ENCODE peak calls at places on chromosomes 2 and 18, in eight cellular contexts. X is CD8-positive, alpha-beta memory T cell; M is lower leg skin; V is fibroblast of pulmonary artery; R is dorsolateral prefrontal cortex; O is kidney epithelial cell; U is hepatocyte; W is epithelial cell of esophagus. F is an unnamed sample.

GRCh38 chr18:35158728-35159443 is 81.9 kb upstream of the ZNF397 start:
- DNase-seq in U (no peak), W (peak), R (no peak), V (no peak), O (no peak), M (no peak), X (no peak), F (no peak)

GRCh38 chr2:190563109-190563508 is 28.6 kb upstream of the NEMP2 start:
- DNase-seq in W (peak), R (no peak), O (peak), U (no peak), X (peak), M (no peak), V (no peak), F (no peak)

GRCh38 chr2:153068067-153068466 is 349.6 kb downstream of the ARL6IP6 start:
- DNase-seq in X (no peak), U (no peak), V (no peak), W (no peak), R (no peak), O (no peak), M (no peak), F (no peak)

GRCh38 chr2:187117483-187117882 is 268.5 kb upstream of the ZSWIM2 start:
- DNase-seq in W (no peak), M (no peak), O (no peak), R (no peak), V (no peak), U (no peak), X (no peak), F (no peak)

GRCh38 chr2:218255441-218255840 is 5.4 kb upstream of the GPBAR1 start:
- DNase-seq in W (peak), R (no peak), O (no peak), V (peak), M (no peak), X (no peak), U (no peak), F (no peak)

GRCh38 chr18:57466745-57467144 is 31.6 kb downstream of the ONECUT2 start:
- DNase-seq in U (no peak), X (no peak), M (no peak), R (no peak), O (no peak), V (no peak), W (no peak), F (no peak)

GRCh38 chr2:222561817-222562424 is 94.0 kb downstream of the FARSB start:
- DNase-seq in U (peak), W (peak), M (peak), X (no peak), O (peak), V (peak), R (no peak), F (no peak)

GRCh38 chr2:205696541-205697441 is 14.5 kb downstream of the NRP2 start:
- DNase-seq in O (no peak), R (no peak), M (no peak), X (no peak), W (no peak), U (peak), V (peak), F (no peak)

GRCh38 chr2:111669928-111670695 is 213.9 kb downstream of the ANAPC1 start:
- DNase-seq in M (peak), O (no peak), R (no peak), V (no peak), X (no peak), W (no peak), U (no peak), F (no peak)

GRCh38 chr18:27413495-27414401 is 228.6 kb upstream of the CHST9 start:
- DNase-seq in R (no peak), O (peak), X (no peak), U (peak), V (peak), W (peak), M (peak), F (peak)

GRCh38 chr2:203097735-203098134 is 83.1 kb downstream of the NBEAL1 start:
- DNase-seq in O (no peak), V (peak), U (peak), W (peak), X (no peak), M (no peak), R (no peak), F (no peak)

GRCh38 chr2:171394164-171394725 is 39.5 kb downstream of the METTL8 start:
- DNase-seq in O (no peak), U (no peak), W (no peak), R (no peak), V (peak), X (no peak), M (no peak), F (no peak)

GRCh38 chr2:239954166-239955085 is 70.7 kb downstream of the NDUFA10 start:
- DNase-seq in W (peak), M (no peak), U (no peak), X (peak), R (peak), V (peak), O (no peak), F (no peak)

GRCh38 chr2:170696006-170696405 is 19.1 kb upstream of the SP5 start:
- DNase-seq in V (no peak), U (no peak), O (no peak), X (no peak), M (no peak), R (no peak), W (no peak), F (no peak)

GRCh38 chr2:120715941-120716340 is 19.7 kb upstream of the GLI2 start:
- DNase-seq in U (no peak), V (no peak), O (no peak), W (no peak), R (no peak), X (peak), M (no peak), F (peak)

GRCh38 chr2:240840435-240841060 is 20.5 kb upstream of the KIF1A start:
- DNase-seq in V (peak), R (no peak), O (peak), W (peak), U (peak), X (no peak), M (no peak), F (no peak)

GRCh38 chr2:20624156-20624883 is 26.6 kb downstream of the HS1BP3 start:
- DNase-seq in R (peak), M (no peak), V (no peak), X (peak), O (no peak), W (no peak), U (no peak), F (peak)

GRCh38 chr2:46666044-46666662 is 186.8 kb downstream of the TMEM247 start:
- DNase-seq in W (no peak), V (no peak), M (peak), X (no peak), R (no peak), U (peak), O (no peak), F (no peak)

GRCh38 chr2:241636983-241637232 is at the start of gene THAP4:
- DNase-seq in V (no peak), R (no peak), M (no peak), U (peak), W (peak), O (no peak), X (peak), F (peak)

GRCh38 chr2:23430263-23430662 is 45.3 kb downstream of the KLHL29 start:
- DNase-seq in M (no peak), W (peak), U (no peak), O (no peak), X (no peak), R (no peak), V (peak), F (no peak)

GRCh38 chr2:223613017-223613950 is 11.1 kb upstream of the SCG2 start:
- DNase-seq in X (no peak), W (peak), R (peak), U (peak), V (peak), O (peak), M (peak), F (peak)

GRCh38 chr18:80076379-80076778 is 32.7 kb upstream of the ADNP2 start:
- DNase-seq in W (no peak), X (no peak), M (no peak), U (no peak), V (no peak), R (no peak), O (no peak), F (no peak)

GRCh38 chr2:176614049-176614448 is 344.8 kb downstream of the MTX2 start:
- DNase-seq in V (peak), M (no peak), X (no peak), O (no peak), W (no peak), U (no peak), R (no peak), F (no peak)

GRCh38 chr2:15981646-15982045 is 41.3 kb downstream of the MYCN start:
- DNase-seq in V (no peak), R (no peak), M (no peak), U (no peak), X (no peak), O (no peak), W (no peak), F (no peak)

GRCh38 chr2:189901664-189902063 is 117.4 kb downstream of the PMS1 start:
- DNase-seq in X (no peak), U (no peak), O (no peak), M (no peak), W (no peak), R (no peak), V (no peak), F (no peak)

GRCh38 chr2:212908031-212908430 is 243.4 kb downstream of the IKZF2 start:
- DNase-seq in U (no peak), M (no peak), W (no peak), O (no peak), X (no peak), R (no peak), V (no peak), F (no peak)

GRCh38 chr2:168992026-168992425 is 39.1 kb downstream of the ABCB11 start:
- DNase-seq in O (no peak), U (no peak), R (no peak), W (peak), M (no peak), V (peak), X (no peak), F (no peak)

GRCh38 chr18:26963292-26963691 is 97.8 kb upstream of the AQP4 start:
- DNase-seq in W (peak), U (no peak), M (no peak), V (peak), X (no peak), R (no peak), O (no peak), F (no peak)

GRCh38 chr2:190718652-190719526 is 70.0 kb downstream of the NAB1 start:
- DNase-seq in R (no peak), X (no peak), V (peak), U (peak), W (peak), O (peak), M (peak), F (no peak)

GRCh38 chr18:44181951-44182350 is 498.7 kb upstream of the SETBP1 start:
- DNase-seq in U (no peak), W (peak), M (no peak), R (no peak), O (no peak), X (no peak), V (no peak), F (no peak)

GRCh38 chr18:77711096-77711495 is 461.4 kb downstream of the GALR1 start:
- DNase-seq in R (no peak), X (no peak), W (no peak), V (no peak), M (no peak), O (no peak), U (no peak), F (no peak)

GRCh38 chr18:60446821-60447220 is 74.2 kb upstream of the MC4R start:
- DNase-seq in U (no peak), V (no peak), M (no peak), X (no peak), R (no peak), O (no peak), W (no peak), F (no peak)

GRCh38 chr18:67354091-67354490 is 162.4 kb downstream of the DSEL start:
- DNase-seq in R (no peak), W (no peak), M (no peak), X (no peak), U (no peak), V (no peak), O (no peak), F (no peak)

GRCh38 chr2:1662606-1663180 is 81.6 kb downstream of the PXDN start:
- DNase-seq in U (no peak), R (no peak), W (no peak), O (no peak), X (no peak), V (no peak), M (no peak), F (no peak)

GRCh38 chr18:37578182-37578678 is 12.6 kb upstream of the CELF4 start:
- DNase-seq in W (no peak), R (no peak), O (no peak), V (no peak), X (no peak), U (no peak), M (no peak), F (no peak)

GRCh38 chr18:37578886-37579513 is 13.4 kb upstream of the CELF4 start:
- DNase-seq in R (no peak), O (no peak), U (peak), W (peak), M (peak), X (no peak), V (peak), F (no peak)

GRCh38 chr18:37575646-37576045 is 10.0 kb upstream of the CELF4 start:
- DNase-seq in U (no peak), R (no peak), W (no peak), O (no peak), M (no peak), X (no peak), V (no peak), F (no peak)

GRCh38 chr18:37574113-37574512 is 8.5 kb upstream of the CELF4 start:
- DNase-seq in R (no peak), W (no peak), O (no peak), X (no peak), M (no peak), U (no peak), V (peak), F (no peak)

GRCh38 chr18:37577051-37577611 is 11.5 kb upstream of the CELF4 start:
- DNase-seq in X (no peak), M (no peak), U (no peak), R (no peak), O (no peak), V (peak), W (no peak), F (no peak)
- H3K4me3 ChIP-seq in X (no peak), M (no peak), U (no peak), R (no peak), O (no peak), V (no peak), W (no peak), F (no peak)

GRCh38 chr2:134235771-134236170 is 18.1 kb upstream of the MGAT5 start:
- DNase-seq in V (no peak), W (no peak), R (no peak), O (no peak), M (no peak), U (no peak), X (no peak), F (no peak)
- H3K4me3 ChIP-seq in V (no peak), W (no peak), R (no peak), O (no peak), M (no peak), U (no peak), X (no peak), F (no peak)

DNA sequence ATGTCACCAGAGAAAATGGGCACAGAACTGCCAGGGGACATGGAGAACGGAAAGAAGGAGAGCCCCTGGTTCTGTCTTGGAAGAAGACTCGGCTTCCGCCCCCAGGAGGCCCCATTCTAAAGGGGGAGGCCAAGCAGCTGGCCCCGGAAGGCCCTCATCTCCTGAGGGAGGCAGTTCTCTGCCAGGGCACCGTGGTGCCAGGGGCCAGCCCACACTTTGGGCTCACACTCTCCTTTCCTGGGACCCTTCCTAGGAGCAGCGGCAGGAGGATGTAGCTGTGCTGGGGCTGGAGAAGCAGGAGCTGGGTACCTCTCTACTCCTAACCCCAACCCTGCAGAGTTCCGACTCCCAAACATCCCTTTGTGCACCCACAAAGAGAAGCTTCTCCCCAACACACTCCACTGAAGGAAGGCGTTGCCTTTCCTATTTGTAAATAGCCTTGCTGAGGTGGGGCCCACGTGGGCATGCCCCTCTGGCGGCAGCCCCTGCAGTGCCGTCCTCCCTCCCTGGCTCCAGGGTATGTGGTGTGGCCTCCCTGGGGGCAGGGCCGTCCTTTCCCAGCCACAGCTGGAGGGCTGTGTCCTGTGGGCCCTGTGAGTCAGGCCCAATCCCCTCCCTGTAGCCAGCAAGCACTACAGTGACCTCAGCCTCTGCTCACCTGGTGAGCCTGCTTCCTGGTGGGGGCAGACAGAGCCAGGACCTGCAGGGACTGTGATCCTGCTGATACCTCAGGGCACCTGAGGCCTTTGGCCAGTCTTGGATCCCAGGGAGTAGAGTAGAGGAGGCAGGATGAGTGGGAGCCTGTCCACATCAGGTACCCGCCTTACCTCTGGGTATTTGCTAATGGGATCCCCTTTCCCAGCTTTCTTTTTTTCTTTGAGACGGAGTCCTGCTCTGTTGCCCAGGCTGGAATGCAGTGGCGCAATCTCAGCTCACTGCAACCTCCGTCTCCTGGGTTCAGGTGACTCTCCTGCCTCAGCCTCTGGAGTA is 26.6 kb downstream of the ZFP36L2 start:
- DNase-seq in O (no peak), V (no peak), M (no peak), R (no peak), X (no peak), W (peak), U (peak), F (no peak)
- H3K4me3 ChIP-seq in O (no peak), V (no peak), M (no peak), R (no peak), X (no peak), W (no peak), U (no peak), F (no peak)

GRCh38 chr2:237222683-237223082 is 137.0 kb downstream of the COPS8 start:
- DNase-seq in M (no peak), U (no peak), W (no peak), R (no peak), O (no peak), X (no peak), V (no peak), F (no peak)
- H3K4me3 ChIP-seq in M (no peak), U (no peak), W (no peak), R (no peak), O (no peak), X (no peak), V (no peak), F (no peak)

GRCh38 chr2:85699325-85699724 is 5.2 kb downstream of the GNLY start:
- DNase-seq in W (no peak), R (no peak), V (no peak), U (no peak), X (no peak), M (no peak), O (no peak), F (no peak)
- H3K4me3 ChIP-seq in W (no peak), R (no peak), V (no peak), U (no peak), X (no peak), M (no peak), O (no peak), F (no peak)

F was measured in tibial artery.